ENCODE peak calls at places on chromosomes 13 and 19, in four cellular contexts. J is stimulated activated CD8-positive, alpha-beta memory T cell treated with anti-CD3 and anti-CD28 coated beads, Interleukin-4, amount 100 ng/mL, for 24 hours; W is stimulated activated CD4-positive, alpha-beta T cell treated with anti-CD3 and anti-CD28 coated beads, Interleukin-15, amount 100 ng/mL, for 48 hours; N is upper lobe of right lung. Z is an unnamed sample.

GRCh38 chr13:98653471-98653985 is 76.6 kb upstream of the STK24 start:
- DNase-seq in J (peak), W (peak), N (peak), Z (peak)

GRCh38 chr19:6063576-6063961 is 46.7 kb downstream of the RFX2 start:
- DNase-seq in J (no peak), W (no peak), N (peak), Z (no peak)

GRCh38 chr19:1355258-1355973 is 28.3 kb upstream of the NDUFS7 start:
- DNase-seq in J (no peak), W (no peak), N (no peak), Z (no peak)

GRCh38 chr19:49798574-49798973 is 14.5 kb downstream of the FUZ start:
- DNase-seq in J (no peak), W (no peak), N (no peak), Z (no peak)

GRCh38 chr19:34171539-34171876 is 796 bp upstream of the LSM14A start:
- DNase-seq in J (peak), W (peak), N (no peak), Z (peak)

GRCh38 chr19:30077851-30078355 is 135.9 kb downstream of the URI1 start:
- DNase-seq in J (no peak), W (no peak), N (peak), Z (no peak)

GRCh38 chr19:7928741-7929701 is 3.1 kb upstream of the CTXN1 start:
- DNase-seq in J (peak), W (peak), N (no peak), Z (no peak)

GRCh38 chr19:19250196-19250801 is 22.8 kb downstream of the TM6SF2 start:
- DNase-seq in J (no peak), W (no peak), N (no peak), Z (no peak)

GRCh38 chr19:954672-955494 is 29.0 kb downstream of the ARID3A start:
- DNase-seq in J (no peak), W (no peak), N (no peak), Z (peak)

GRCh38 chr19:18274303-18274775 is at the start of gene IQCN:
- DNase-seq in J (no peak), W (no peak), N (no peak), Z (no peak)

GRCh38 chr19:56748443-56748842 is 76.9 kb upstream of the ZNF835 start:
- DNase-seq in J (no peak), W (no peak), N (no peak), Z (no peak)

GRCh38 chr19:52190679-52191293 is 934 bp downstream of the PPP2R1A start:
- DNase-seq in J (no peak), W (no peak), N (peak), Z (no peak)

GRCh38 chr19:33301900-33302174 is 497 bp downstream of the CEBPA start:
- DNase-seq in J (no peak), W (no peak), N (no peak), Z (no peak)

GRCh38 chr19:4292515-4292914 is 9.7 kb downstream of the TMIGD2 start:
- DNase-seq in J (no peak), W (no peak), N (no peak), Z (no peak)

Z was measured in GM12878.